ENCODE peak calls at places on chromosome 22, in six cellular contexts. One of them, this sample, is unnamed.

GRCh38 chr22:27724706-27725105 is 76.8 kb downstream of the MN1 start:
- DNase-seq in neural crest cell: no peak
- DNase-seq in retinal pigment epithelial cell: no peak
- DNase-seq in psoas muscle: no peak
- DNase-seq in BE2C: no peak
- DNase-seq in cardiac muscle cell: no peak
- DNase-seq in this sample: no peak

GRCh38 chr22:30870451-30871345 is 97.9 kb downstream of the MORC2 start:
- DNase-seq in neural crest cell: no peak
- DNase-seq in retinal pigment epithelial cell: no peak
- DNase-seq in psoas muscle: peak
- DNase-seq in BE2C: no peak
- DNase-seq in cardiac muscle cell: no peak
- DNase-seq in this sample: no peak

GRCh38 chr22:30457964-30458363 is 13.9 kb downstream of the SEC14L3 start:
- DNase-seq in neural crest cell: no peak
- DNase-seq in retinal pigment epithelial cell: no peak
- DNase-seq in psoas muscle: no peak
- DNase-seq in BE2C: no peak
- DNase-seq in cardiac muscle cell: no peak
- DNase-seq in this sample: no peak

GRCh38 chr22:31647516-31647915 is 14.5 kb downstream of the PISD start:
- DNase-seq in neural crest cell: no peak
- DNase-seq in retinal pigment epithelial cell: peak
- DNase-seq in psoas muscle: no peak
- DNase-seq in BE2C: no peak
- DNase-seq in cardiac muscle cell: peak
- DNase-seq in this sample: no peak

GRCh38 chr22:32307055-32307454 is 50.6 kb upstream of the RFPL3 start:
- DNase-seq in neural crest cell: no peak
- DNase-seq in retinal pigment epithelial cell: no peak
- DNase-seq in psoas muscle: no peak
- DNase-seq in BE2C: no peak
- DNase-seq in cardiac muscle cell: no peak
- DNase-seq in this sample: no peak

GRCh38 chr22:31926969-31927368 is 17.4 kb upstream of the YWHAH start:
- DNase-seq in neural crest cell: no peak
- DNase-seq in retinal pigment epithelial cell: no peak
- DNase-seq in psoas muscle: no peak
- DNase-seq in BE2C: peak
- DNase-seq in cardiac muscle cell: no peak
- DNase-seq in this sample: no peak

GRCh38 chr22:41830174-41830573 is 2.7 kb upstream of the SREBF2 start:
- DNase-seq in neural crest cell: no peak
- DNase-seq in retinal pigment epithelial cell: no peak
- DNase-seq in psoas muscle: no peak
- DNase-seq in BE2C: no peak
- DNase-seq in cardiac muscle cell: no peak
- DNase-seq in this sample: no peak

GRCh38 chr22:47356433-47357011 is 594.1 kb downstream of the TBC1D22A start:
- DNase-seq in neural crest cell: no peak
- DNase-seq in retinal pigment epithelial cell: no peak
- DNase-seq in psoas muscle: peak
- DNase-seq in BE2C: no peak
- DNase-seq in cardiac muscle cell: no peak
- DNase-seq in this sample: no peak

GRCh38 chr22:22375586-22376351 is 131.2 kb downstream of the VPREB1 start:
- DNase-seq in neural crest cell: no peak
- DNase-seq in retinal pigment epithelial cell: no peak
- DNase-seq in psoas muscle: no peak
- DNase-seq in BE2C: no peak
- DNase-seq in cardiac muscle cell: no peak
- DNase-seq in this sample: no peak

GRCh38 chr22:34902335-34902734 is 163.6 kb upstream of the ISX start:
- DNase-seq in neural crest cell: no peak
- DNase-seq in retinal pigment epithelial cell: no peak
- DNase-seq in psoas muscle: no peak
- DNase-seq in BE2C: no peak
- DNase-seq in cardiac muscle cell: no peak
- DNase-seq in this sample: no peak

GRCh38 chr22:25028841-25029141 is 76.3 kb downstream of the KIAA1671 start:
- DNase-seq in neural crest cell: no peak
- DNase-seq in retinal pigment epithelial cell: no peak
- DNase-seq in psoas muscle: no peak
- DNase-seq in BE2C: no peak
- DNase-seq in cardiac muscle cell: no peak
- DNase-seq in this sample: no peak

GRCh38 chr22:25736378-25737011 is 5.5 kb upstream of the MYO18B start:
- DNase-seq in neural crest cell: no peak
- DNase-seq in retinal pigment epithelial cell: no peak
- DNase-seq in psoas muscle: no peak
- DNase-seq in BE2C: no peak
- DNase-seq in cardiac muscle cell: no peak
- DNase-seq in this sample: no peak

GRCh38 chr22:18110194-18110943 is at the start of gene TUBA8:
- DNase-seq in neural crest cell: peak
- DNase-seq in retinal pigment epithelial cell: no peak
- DNase-seq in psoas muscle: peak
- DNase-seq in BE2C: peak
- DNase-seq in cardiac muscle cell: peak
- DNase-seq in this sample: peak

GRCh38 chr22:35301370-35301874 is 1.7 kb downstream of the TOM1 start:
- DNase-seq in neural crest cell: no peak
- DNase-seq in retinal pigment epithelial cell: no peak
- DNase-seq in psoas muscle: peak
- DNase-seq in BE2C: no peak
- DNase-seq in cardiac muscle cell: peak
- DNase-seq in this sample: no peak

GRCh38 chr22:41181349-41182241 is 23.5 kb upstream of the L3MBTL2 start:
- DNase-seq in neural crest cell: no peak
- DNase-seq in retinal pigment epithelial cell: no peak
- DNase-seq in psoas muscle: peak
- DNase-seq in BE2C: no peak
- DNase-seq in cardiac muscle cell: peak
- DNase-seq in this sample: no peak

GRCh38 chr22:30301995-30302809 is 12.9 kb upstream of the CASTOR1 start:
- DNase-seq in neural crest cell: no peak
- DNase-seq in retinal pigment epithelial cell: peak
- DNase-seq in psoas muscle: peak
- DNase-seq in BE2C: no peak
- DNase-seq in cardiac muscle cell: peak
- DNase-seq in this sample: no peak

GRCh38 chr22:37519268-37520195 is at the start of gene CARD10:
- DNase-seq in neural crest cell: no peak
- DNase-seq in retinal pigment epithelial cell: no peak
- DNase-seq in psoas muscle: no peak
- DNase-seq in BE2C: peak
- DNase-seq in cardiac muscle cell: peak
- DNase-seq in this sample: peak

GRCh38 chr22:23751441-23751996 is 607 bp upstream of the ZNF70 start:
- DNase-seq in neural crest cell: no peak
- DNase-seq in retinal pigment epithelial cell: no peak
- DNase-seq in psoas muscle: no peak
- DNase-seq in BE2C: peak
- DNase-seq in cardiac muscle cell: no peak
- DNase-seq in this sample: no peak

GRCh38 chr22:50173221-50173982 is 2.9 kb downstream of the PANX2 start:
- DNase-seq in neural crest cell: no peak
- DNase-seq in retinal pigment epithelial cell: no peak
- DNase-seq in psoas muscle: peak
- DNase-seq in BE2C: no peak
- DNase-seq in cardiac muscle cell: no peak
- DNase-seq in this sample: no peak

GRCh38 chr22:43227231-43227630 is 40.3 kb upstream of the TTLL12 start:
- DNase-seq in neural crest cell: no peak
- DNase-seq in retinal pigment epithelial cell: no peak
- DNase-seq in psoas muscle: no peak
- DNase-seq in BE2C: no peak
- DNase-seq in cardiac muscle cell: no peak
- DNase-seq in this sample: no peak

GRCh38 chr22:46070722-46071450 is 79.4 kb upstream of the PPARA start:
- DNase-seq in neural crest cell: no peak
- DNase-seq in retinal pigment epithelial cell: no peak
- DNase-seq in psoas muscle: peak
- DNase-seq in BE2C: peak
- DNase-seq in cardiac muscle cell: peak
- DNase-seq in this sample: no peak

GRCh38 chr22:44191036-44191454 is 10.3 kb downstream of the PARVG start:
- DNase-seq in neural crest cell: no peak
- DNase-seq in retinal pigment epithelial cell: no peak
- DNase-seq in psoas muscle: no peak
- DNase-seq in BE2C: no peak
- DNase-seq in cardiac muscle cell: no peak
- DNase-seq in this sample: no peak

GRCh38 chr22:49995413-49996191 is 17.0 kb downstream of the IL17REL start:
- DNase-seq in neural crest cell: no peak
- DNase-seq in retinal pigment epithelial cell: no peak
- DNase-seq in psoas muscle: no peak
- DNase-seq in BE2C: peak
- DNase-seq in cardiac muscle cell: no peak
- DNase-seq in this sample: no peak

GRCh38 chr22:50282361-50283144 is 12.4 kb upstream of the MAPK11 start:
- DNase-seq in neural crest cell: no peak
- DNase-seq in retinal pigment epithelial cell: no peak
- DNase-seq in psoas muscle: no peak
- DNase-seq in BE2C: no peak
- DNase-seq in cardiac muscle cell: peak
- DNase-seq in this sample: no peak

GRCh38 chr22:42964994-42965699 is 49.8 kb downstream of the PACSIN2 start:
- DNase-seq in neural crest cell: no peak
- DNase-seq in retinal pigment epithelial cell: no peak
- DNase-seq in psoas muscle: no peak
- DNase-seq in BE2C: no peak
- DNase-seq in cardiac muscle cell: no peak
- DNase-seq in this sample: no peak

GRCh38 chr22:39568278-39568981 is 2.1 kb upstream of the CACNA1I start:
- DNase-seq in neural crest cell: no peak
- DNase-seq in retinal pigment epithelial cell: no peak
- DNase-seq in psoas muscle: no peak
- DNase-seq in BE2C: no peak
- DNase-seq in cardiac muscle cell: no peak
- DNase-seq in this sample: no peak

GRCh38 chr22:39567135-39567946 is 3.2 kb upstream of the CACNA1I start:
- DNase-seq in neural crest cell: no peak
- DNase-seq in retinal pigment epithelial cell: no peak
- DNase-seq in psoas muscle: no peak
- DNase-seq in BE2C: no peak
- DNase-seq in cardiac muscle cell: no peak
- DNase-seq in this sample: no peak

GRCh38 chr22:39563571-39564428 is 6.8 kb upstream of the CACNA1I start:
- DNase-seq in neural crest cell: no peak
- DNase-seq in retinal pigment epithelial cell: no peak
- DNase-seq in psoas muscle: no peak
- DNase-seq in BE2C: no peak
- DNase-seq in cardiac muscle cell: no peak
- DNase-seq in this sample: no peak

GRCh38 chr22:39562839-39563489 is 7.6 kb upstream of the CACNA1I start:
- DNase-seq in neural crest cell: no peak
- DNase-seq in retinal pigment epithelial cell: no peak
- DNase-seq in psoas muscle: no peak
- DNase-seq in BE2C: no peak
- DNase-seq in cardiac muscle cell: no peak
- DNase-seq in this sample: no peak

GRCh38 chr22:39565414-39565944 is 5.1 kb upstream of the CACNA1I start:
- DNase-seq in neural crest cell: no peak
- DNase-seq in retinal pigment epithelial cell: no peak
- DNase-seq in psoas muscle: no peak
- DNase-seq in BE2C: no peak
- DNase-seq in cardiac muscle cell: no peak
- DNase-seq in this sample: no peak
- TF ChIP-seq CTCF in neural crest cell: no peak
- TF ChIP-seq CTCF in retinal pigment epithelial cell: no peak
- TF ChIP-seq CTCF in psoas muscle: no peak
- TF ChIP-seq CTCF in BE2C: no peak
- TF ChIP-seq CTCF in cardiac muscle cell: no peak
- TF ChIP-seq CTCF in this sample: no peak

GRCh38 chr22:19277785-19278184 is 13.7 kb downstream of the CLTCL1 start:
- DNase-seq in neural crest cell: no peak
- DNase-seq in retinal pigment epithelial cell: no peak
- DNase-seq in psoas muscle: no peak
- DNase-seq in BE2C: no peak
- DNase-seq in cardiac muscle cell: no peak
- DNase-seq in this sample: no peak
- TF ChIP-seq CTCF in neural crest cell: no peak
- TF ChIP-seq CTCF in retinal pigment epithelial cell: no peak
- TF ChIP-seq CTCF in psoas muscle: no peak
- TF ChIP-seq CTCF in BE2C: no peak
- TF ChIP-seq CTCF in cardiac muscle cell: no peak
- TF ChIP-seq CTCF in this sample: no peak

DNA sequence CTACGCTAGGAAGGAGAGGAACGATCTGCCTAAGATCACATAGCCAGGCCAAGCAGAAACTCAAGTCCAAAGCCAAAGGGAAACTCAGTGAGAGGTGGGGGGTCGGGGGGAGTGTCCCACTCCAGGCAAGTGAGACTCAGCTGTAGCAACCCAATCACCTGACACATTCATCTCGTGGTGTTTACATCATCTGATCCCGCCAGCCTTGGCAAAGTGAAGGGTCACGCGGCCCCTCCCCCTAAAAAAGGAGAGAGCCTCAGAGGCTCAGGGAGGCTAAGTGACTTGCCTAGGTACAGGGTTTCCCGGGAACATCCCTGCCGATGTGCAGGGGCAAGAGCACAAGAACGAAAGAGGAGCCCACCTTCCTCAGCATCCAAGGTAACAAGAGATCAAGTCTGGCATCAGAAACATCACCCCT is 21.5 kb downstream of the MYH9 start:
- DNase-seq in neural crest cell: no peak
- DNase-seq in retinal pigment epithelial cell: peak
- DNase-seq in psoas muscle: no peak
- DNase-seq in BE2C: no peak
- DNase-seq in cardiac muscle cell: no peak
- DNase-seq in this sample: no peak
- TF ChIP-seq CTCF in neural crest cell: no peak
- TF ChIP-seq CTCF in retinal pigment epithelial cell: no peak
- TF ChIP-seq CTCF in psoas muscle: no peak
- TF ChIP-seq CTCF in BE2C: no peak
- TF ChIP-seq CTCF in cardiac muscle cell: no peak
- TF ChIP-seq CTCF in this sample: no peak

DNA sequence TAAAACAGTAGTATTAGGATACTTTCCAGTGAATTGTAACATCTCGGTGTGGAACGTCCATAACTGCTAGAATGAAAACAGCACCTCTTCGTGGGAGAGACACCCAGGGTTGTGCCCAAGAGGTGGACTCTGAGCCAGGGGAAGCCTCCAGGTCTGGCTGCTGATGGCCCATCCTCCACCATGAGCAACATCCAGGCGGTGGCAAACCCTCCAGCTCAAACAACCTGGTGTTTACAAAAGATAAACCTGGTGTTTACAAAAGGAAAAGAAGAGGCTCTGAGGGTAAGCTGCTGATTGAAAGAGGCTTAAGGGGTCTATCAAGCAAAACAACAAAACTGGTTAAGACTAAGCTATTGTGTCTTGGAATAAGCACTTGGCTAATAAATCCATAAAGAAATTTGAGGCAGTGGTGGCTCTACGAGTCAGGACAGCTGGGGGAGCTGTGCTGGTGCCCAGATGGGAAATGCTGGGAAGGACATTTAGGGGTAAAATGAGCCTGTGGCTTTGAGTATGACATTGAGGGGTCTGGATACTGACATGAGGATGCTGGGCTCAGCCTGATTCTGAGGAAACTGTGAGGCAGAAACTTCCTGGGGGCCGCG is 909.0 kb downstream of the BRD1 start:
- DNase-seq in neural crest cell: no peak
- DNase-seq in retinal pigment epithelial cell: no peak
- DNase-seq in psoas muscle: no peak
- DNase-seq in BE2C: no peak
- DNase-seq in cardiac muscle cell: no peak
- DNase-seq in this sample: no peak
- TF ChIP-seq CTCF in neural crest cell: no peak
- TF ChIP-seq CTCF in retinal pigment epithelial cell: no peak
- TF ChIP-seq CTCF in psoas muscle: no peak
- TF ChIP-seq CTCF in BE2C: no peak
- TF ChIP-seq CTCF in cardiac muscle cell: no peak
- TF ChIP-seq CTCF in this sample: no peak

This sample was measured in endothelial cell.